ENCODE peak calls at places on chromosomes 1 and 21, in nine cellular contexts. E, A, L, T, M, G, C, O and Q are unnamed samples. For H3K36me3, the result is how much of the 10 kb centered on the place peaks cover.

GRCh38 chr1:179025975-179026812 is 500 bp downstream of the FAM20B start:
- DNase-seq in A (peak), L (peak), T (peak), G (peak), O (no peak), E (peak), M (peak), C (peak), Q (no peak)

GRCh38 chr1:177274687-177275211 is 104.0 kb downstream of the BRINP2 start:
- DNase-seq in T (peak), C (no peak), M (peak), E (peak), L (no peak), A (no peak), O (no peak), G (peak), Q (peak)

GRCh38 chr1:156241311-156241811 is 623 bp upstream of the BGLAP start:
- DNase-seq in G (peak), T (peak), E (no peak), C (no peak), A (no peak), L (peak), M (no peak), O (no peak), Q (no peak)

GRCh38 chr1:221437924-221438323 is 304.0 kb downstream of the DUSP10 start:
- DNase-seq in L (no peak), O (no peak), M (no peak), C (no peak), E (no peak), G (no peak), A (no peak), T (peak), Q (no peak)

GRCh38 chr1:246632584-246633168 is 66.4 kb downstream of the CNST start:
- DNase-seq in O (no peak), M (no peak), E (no peak), G (no peak), A (no peak), C (no peak), L (no peak), T (peak), Q (peak)

GRCh38 chr1:14149431-14149830 is 449.1 kb upstream of the KAZN start:
- DNase-seq in M (no peak), O (no peak), A (no peak), G (no peak), L (peak), T (no peak), E (no peak), C (peak), Q (no peak)

GRCh38 chr1:156074661-156075060 is 7.6 kb downstream of the MEX3A start:
- DNase-seq in T (no peak), A (no peak), L (no peak), G (no peak), E (no peak), M (no peak), C (peak), O (no peak), Q (no peak)

GRCh38 chr21:36635991-36636390 is 62.9 kb upstream of the SIM2 start:
- DNase-seq in A (no peak), C (no peak), O (no peak), E (no peak), T (no peak), G (no peak), L (no peak), M (no peak), Q (no peak)

GRCh38 chr1:26726784-26727183 is 31.0 kb downstream of the ARID1A start:
- DNase-seq in M (no peak), A (no peak), E (no peak), O (no peak), T (no peak), G (no peak), L (no peak), C (no peak), Q (no peak)

GRCh38 chr1:154433161-154433681 is 28.1 kb downstream of the IL6R start:
- DNase-seq in O (no peak), E (no peak), L (no peak), C (no peak), T (no peak), A (no peak), M (no peak), G (peak), Q (no peak)

GRCh38 chr21:31184462-31184861 is 146.2 kb upstream of the KRTAP19-8 start:
- DNase-seq in L (no peak), G (no peak), E (no peak), M (no peak), O (no peak), A (no peak), T (no peak), C (no peak), Q (no peak)

GRCh38 chr21:44513389-44514217 is 26.4 kb downstream of the KRTAP10-1 start:
- DNase-seq in E (no peak), G (peak), C (no peak), M (no peak), L (no peak), A (no peak), O (no peak), T (no peak), Q (no peak)

GRCh38 chr1:93005252-93005598 is 44.0 kb upstream of the DIPK1A start:
- DNase-seq in M (no peak), T (no peak), G (no peak), C (no peak), A (no peak), E (no peak), L (no peak), O (no peak), Q (no peak)

GRCh38 chr1:182050481-182051438 is 10.8 kb downstream of the ZNF648 start:
- DNase-seq in O (no peak), C (no peak), L (no peak), A (no peak), M (no peak), T (no peak), E (no peak), G (no peak), Q (no peak)

GRCh38 chr1:55304306-55304705 is 89.1 kb upstream of the USP24 start:
- DNase-seq in G (peak), T (no peak), A (no peak), M (no peak), E (no peak), C (peak), O (no peak), L (peak), Q (no peak)

GRCh38 chr1:62294211-62294610 is 25.0 kb downstream of the KANK4 start:
- DNase-seq in E (no peak), C (peak), T (no peak), M (no peak), A (peak), O (no peak), G (no peak), L (peak), Q (no peak)

GRCh38 chr1:66617362-66617761 is 83.4 kb downstream of the SGIP1 start:
- DNase-seq in T (no peak), A (no peak), L (peak), M (no peak), G (no peak), C (no peak), E (no peak), O (no peak), Q (no peak)

GRCh38 chr1:65323246-65323645 is 13.9 kb downstream of the DNAJC6 start:
- DNase-seq in M (no peak), O (no peak), T (no peak), A (no peak), L (no peak), G (no peak), E (no peak), C (no peak), Q (no peak)

GRCh38 chr1:70895531-70895930 is 152.1 kb downstream of the PTGER3 start:
- DNase-seq in T (no peak), E (no peak), A (no peak), O (no peak), L (no peak), C (no peak), M (no peak), G (no peak), Q (no peak)

GRCh38 chr1:12007204-12007603 is 12.1 kb upstream of the MIIP start:
- DNase-seq in E (no peak), G (no peak), T (no peak), A (no peak), L (no peak), O (no peak), M (no peak), C (no peak), Q (no peak)

GRCh38 chr1:89070509-89070908 is 5.5 kb upstream of the GBP1 start:
- DNase-seq in O (no peak), M (no peak), G (no peak), L (no peak), E (no peak), A (no peak), T (no peak), C (no peak), Q (no peak)

GRCh38 chr1:23470282-23471070 is 13.5 kb downstream of the ASAP3 start:
- DNase-seq in O (no peak), E (peak), T (peak), C (no peak), A (no peak), G (peak), M (no peak), L (no peak), Q (no peak)

GRCh38 chr1:167000546-167000945 is 11.5 kb downstream of the MAEL start:
- DNase-seq in G (no peak), L (no peak), O (no peak), M (no peak), E (no peak), T (no peak), A (no peak), C (no peak), Q (no peak)

GRCh38 chr1:229694053-229694693 is 68.1 kb downstream of the URB2 start:
- DNase-seq in G (peak), T (peak), A (no peak), L (peak), E (peak), O (no peak), C (peak), M (peak), Q (peak)

GRCh38 chr21:31732891-31733520 is 1.1 kb upstream of the SCAF4 start:
- DNase-seq in A (no peak), L (peak), T (no peak), O (no peak), C (peak), E (no peak), M (no peak), G (no peak), Q (no peak)

GRCh38 chr21:25721987-25722386 is 12.7 kb downstream of the ATP5PF start:
- DNase-seq in G (no peak), M (no peak), A (no peak), E (no peak), O (no peak), C (no peak), T (no peak), L (no peak), Q (no peak)

GRCh38 chr1:234327577-234328164 is 45.6 kb upstream of the COA6 start:
- DNase-seq in M (no peak), L (no peak), C (no peak), A (no peak), E (no peak), T (no peak), G (no peak), O (no peak), Q (no peak)

GRCh38 chr1:182698977-182699672 is 14.7 kb upstream of the RGS8 start:
- DNase-seq in M (no peak), L (peak), G (peak), O (no peak), T (no peak), C (no peak), E (peak), A (no peak), Q (no peak)

GRCh38 chr1:55970711-55971110 is 608.7 kb downstream of the PLPP3 start:
- DNase-seq in A (no peak), C (no peak), O (no peak), M (no peak), T (no peak), E (no peak), G (no peak), L (no peak), Q (peak)

DNA sequence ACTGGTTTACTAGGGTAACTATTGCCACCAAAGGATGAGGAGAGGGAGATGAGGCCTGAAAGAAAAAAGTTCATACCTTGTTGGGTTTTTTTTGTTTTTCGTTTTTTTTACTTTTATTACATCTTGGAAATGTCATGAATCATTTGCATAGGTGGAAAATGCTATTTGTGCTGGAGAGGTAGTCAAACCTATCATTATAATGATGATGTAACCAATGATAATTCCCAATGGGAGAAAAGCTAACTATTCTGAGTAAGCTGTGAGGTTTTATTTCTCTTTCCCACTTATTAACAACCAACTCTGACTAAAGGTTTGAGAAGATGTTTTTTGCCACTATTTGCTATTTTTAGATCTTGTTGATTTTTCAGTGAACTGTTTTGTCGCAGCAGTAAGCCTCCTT is 29.0 kb downstream of the SH3GLB1 start:
- DNase-seq in C (no peak), O (no peak), G (no peak), A (no peak), T (no peak), L (no peak), E (no peak), M (no peak), Q (no peak)
- H3K36me3 ChIP-seq in C (under half), O (under half), G (half or more), A (under half), T (under half), L (under half), E (half or more), M (under half), Q (under half)

DNA sequence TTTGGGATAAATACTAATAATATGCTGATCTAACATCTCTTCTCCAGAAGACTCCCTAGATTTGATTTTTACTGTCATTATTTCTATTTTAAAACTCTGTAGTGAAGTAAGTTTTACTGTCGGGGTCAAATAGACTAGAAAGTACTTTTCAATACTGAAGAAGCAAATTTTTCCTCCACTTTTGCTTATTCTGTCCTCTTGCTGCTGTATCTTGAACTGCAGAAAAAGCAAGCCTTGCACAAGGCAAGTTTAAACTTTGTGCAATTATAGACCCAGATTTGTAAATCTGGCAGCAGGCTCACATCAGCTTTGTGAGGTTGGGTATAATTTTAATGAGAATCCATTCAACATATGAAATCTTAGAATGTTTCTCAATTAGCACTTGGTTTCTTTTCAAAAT is 151.1 kb upstream of the ETS2 start:
- DNase-seq in G (no peak), M (no peak), O (no peak), L (no peak), E (no peak), A (no peak), C (no peak), T (no peak), Q (no peak)
- TF ChIP-seq CTCF in G (no peak), M (no peak), O (no peak), L (no peak), E (peak), A (no peak), C (no peak), T (no peak), Q (no peak)

GRCh38 chr1:37676281-37677243 is 15.8 kb upstream of the CDCA8 start:
- DNase-seq in M (no peak), T (no peak), L (no peak), A (no peak), O (no peak), G (no peak), C (no peak), E (no peak), Q (no peak)

GRCh38 chr1:37677808-37678207 is 14.5 kb upstream of the CDCA8 start:
- DNase-seq in L (no peak), C (no peak), A (no peak), E (no peak), O (no peak), G (no peak), T (no peak), M (no peak), Q (no peak)

GRCh38 chr1:37685722-37686121 is 6.6 kb upstream of the CDCA8 start:
- DNase-seq in O (no peak), A (no peak), L (no peak), C (no peak), E (no peak), T (no peak), G (no peak), M (no peak), Q (no peak)

GRCh38 chr1:37680933-37681332 is 11.4 kb upstream of the CDCA8 start:
- DNase-seq in E (no peak), G (no peak), L (no peak), A (no peak), T (no peak), O (no peak), C (no peak), M (no peak), Q (no peak)

GRCh38 chr1:37682334-37682987 is 9.9 kb upstream of the CDCA8 start:
- DNase-seq in T (peak), C (peak), A (no peak), G (peak), L (peak), E (peak), O (peak), M (peak), Q (no peak)
- H3K36me3 ChIP-seq in T (under half), C (under half), A (under half), G (half or more), L (under half), E (under half), O (under half), M (under half), Q (under half)

GRCh38 chr1:165828581-165829329 is 1.3 kb downstream of the UCK2 start:
- DNase-seq in L (peak), O (peak), E (peak), M (peak), T (peak), C (peak), G (peak), A (no peak), Q (peak)
- TF ChIP-seq CTCF in L (no peak), O (no peak), E (no peak), M (no peak), T (no peak), C (no peak), G (no peak), A (no peak), Q (no peak)

DNA sequence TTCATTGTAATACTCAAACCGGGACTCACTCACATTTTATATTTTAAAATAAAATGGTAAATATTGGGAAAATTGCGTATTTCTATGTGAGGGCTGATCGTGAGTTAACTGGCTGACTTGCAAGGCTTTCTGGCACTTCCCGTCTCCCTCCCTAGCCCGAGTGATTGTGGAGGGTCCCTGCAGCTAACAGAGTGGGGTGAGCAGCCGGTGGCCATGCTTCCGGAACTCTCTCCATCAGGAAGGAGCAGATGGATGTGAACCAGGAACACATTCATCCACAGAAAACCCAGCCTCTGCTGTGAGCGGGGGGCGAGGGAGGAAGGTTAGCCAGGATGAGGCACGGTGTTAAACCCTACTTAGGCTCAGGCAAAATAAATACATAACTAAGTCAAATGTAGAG is 96.8 kb downstream of the ERG start:
- DNase-seq in E (no peak), G (no peak), O (no peak), M (no peak), A (no peak), C (no peak), T (no peak), L (no peak), Q (no peak)
- H3K36me3 ChIP-seq in E (half or more), G (under half), O (under half), M (under half), A (under half), C (under half), T (under half), L (under half), Q (under half)

GRCh38 chr1:39859859-39860812 is 23.2 kb downstream of the TRIT1 start:
- DNase-seq in M (no peak), G (no peak), A (no peak), L (no peak), E (no peak), C (no peak), O (no peak), T (no peak), Q (no peak)
- TF ChIP-seq CTCF in M (no peak), G (no peak), A (no peak), L (no peak), E (no peak), C (no peak), O (no peak), T (no peak), Q (no peak)

GRCh38 chr1:41413748-41414281 is 52.6 kb downstream of the FOXO6 start:
- DNase-seq in C (no peak), G (no peak), A (no peak), E (no peak), M (no peak), L (no peak), O (no peak), T (no peak), Q (no peak)

GRCh38 chr1:41411229-41411628 is 50.0 kb downstream of the FOXO6 start:
- DNase-seq in M (no peak), G (no peak), A (no peak), O (no peak), T (no peak), L (no peak), C (no peak), E (no peak), Q (no peak)

GRCh38 chr1:41414716-41415306 is 53.6 kb downstream of the FOXO6 start:
- DNase-seq in L (peak), A (no peak), O (no peak), C (no peak), E (no peak), M (no peak), G (no peak), T (no peak), Q (no peak)

GRCh38 chr1:41414291-41414690 is 53.1 kb downstream of the FOXO6 start:
- DNase-seq in G (no peak), M (no peak), L (no peak), A (no peak), T (no peak), E (no peak), O (no peak), C (no peak), Q (no peak)

DNA sequence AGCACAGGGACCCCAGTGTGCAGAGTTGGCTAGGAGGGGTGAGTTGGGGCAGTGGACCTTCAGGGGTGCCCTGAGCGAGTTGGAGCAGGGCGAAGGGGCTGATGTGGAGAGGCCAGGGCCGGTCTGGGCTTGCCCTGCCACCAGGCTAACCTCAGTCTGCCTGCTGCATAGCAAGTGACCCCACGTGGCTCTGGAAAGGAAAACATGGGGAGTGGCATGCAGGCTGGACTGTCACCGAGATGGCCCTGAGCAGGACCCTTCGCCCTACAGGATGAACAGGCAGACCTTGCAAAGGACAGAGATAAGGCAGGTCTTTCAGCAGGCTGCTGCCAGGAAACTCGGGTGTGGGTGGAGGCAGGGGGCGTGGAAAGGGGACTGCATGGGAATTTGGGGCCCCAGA is 51.5 kb downstream of the FOXO6 start:
- DNase-seq in O (no peak), E (no peak), C (no peak), T (no peak), G (no peak), M (no peak), L (no peak), A (no peak), Q (no peak)
- H3K36me3 ChIP-seq in O (under half), E (under half), C (under half), T (under half), G (under half), M (under half), L (under half), A (under half), Q (under half)